ENCODE peak calls at places on chromosomes 4 and X, in five cellular contexts. T, I, M, K and N are unnamed samples.

GRCh38 chr4:8451440-8452182 is 11.0 kb downstream of the TRMT44 start:
- DNase-seq in T (no peak), M (no peak), K (no peak), I (no peak), N (peak; percentile 46)

GRCh38 chr4:102760645-102761477 is at the start of gene MANBA:
- DNase-seq in M (peak; percentile 92), K (peak; percentile 90), T (peak; percentile 95), I (peak; percentile 96), N (peak; percentile 88)

GRCh38 chr4:36189511-36190226 is 54.6 kb downstream of the ARAP2 start:
- DNase-seq in I (no peak), T (no peak), K (no peak), M (no peak), N (no peak)

GRCh38 chrX:7586126-7586525 is 256.8 kb upstream of the VCX start:
- DNase-seq in K (no peak), I (peak; percentile 38), T (peak; percentile 38), M (no peak), N (peak; percentile 9)

GRCh38 chrX:69196666-69197065 is 31.4 kb upstream of the PJA1 start:
- DNase-seq in M (no peak), K (no peak), T (no peak), I (no peak), N (no peak)

GRCh38 chr4:14879643-14880042 is 122.6 kb upstream of the CPEB2 start:
- DNase-seq in M (no peak), T (no peak), I (no peak), K (no peak), N (no peak)

GRCh38 chr4:8475751-8476575 is 35.4 kb downstream of the TRMT44 start:
- DNase-seq in M (no peak), K (no peak), I (no peak), T (no peak), N (no peak)

GRCh38 chrX:75067931-75068330 is 88.2 kb downstream of the ABCB7 start:
- DNase-seq in I (no peak), T (no peak), M (no peak), K (no peak), N (no peak)

GRCh38 chrX:144006811-144007210 is 122.9 kb downstream of the UBE2NL start:
- DNase-seq in M (no peak), K (no peak), I (no peak), T (no peak), N (no peak)

GRCh38 chr4:18961879-18962278 is 940.3 kb upstream of the LCORL start:
- DNase-seq in M (no peak), K (no peak), I (no peak), T (no peak), N (no peak)

GRCh38 chr4:26431461-26432165 is 58.7 kb downstream of the CCKAR start:
- DNase-seq in K (no peak), M (no peak), I (no peak), T (no peak), N (no peak)

GRCh38 chr4:26432419-26432818 is 57.9 kb downstream of the CCKAR start:
- DNase-seq in K (no peak), M (no peak), T (no peak), I (no peak), N (no peak)

GRCh38 chr4:26433556-26433955 is 56.7 kb downstream of the CCKAR start:
- DNase-seq in T (no peak), K (no peak), I (no peak), M (no peak), N (no peak)

DNA sequence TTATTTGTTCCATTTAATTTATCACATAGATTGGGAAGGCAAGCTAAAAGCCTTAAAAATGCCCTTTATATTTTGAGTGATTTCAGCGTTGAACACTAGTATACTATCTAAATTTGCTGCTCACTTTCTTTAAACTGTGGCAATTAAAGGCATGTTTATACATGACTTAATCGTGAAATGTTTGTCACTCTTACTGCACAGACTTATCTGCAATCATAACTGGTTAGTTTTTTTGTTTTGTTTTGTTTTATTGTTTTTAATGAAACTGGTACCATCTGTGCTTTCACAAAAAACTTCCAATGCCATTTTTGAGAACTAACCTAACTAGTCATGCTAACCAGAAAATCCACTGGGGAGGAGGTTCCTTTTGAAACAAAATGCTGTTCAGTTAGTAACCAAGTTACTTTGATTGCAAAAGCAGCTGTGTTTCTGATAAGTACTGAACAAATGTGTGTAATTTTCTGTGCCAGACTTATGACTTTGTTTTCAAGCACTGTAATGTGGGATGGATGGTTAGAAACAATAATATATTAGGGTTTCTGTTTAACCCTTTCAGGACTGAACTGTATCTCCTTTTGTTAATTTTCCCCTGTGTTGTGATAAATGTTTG is 56.1 kb downstream of the CCKAR start:
- DNase-seq in M (no peak), I (no peak), K (no peak), T (no peak), N (no peak)
- H3K36me3 ChIP-seq in M (peaks cover 38% of the 10 kb centered on the region), I (peaks cover 28% of the 10 kb centered on the region), K (no peaks in the 10 kb centered on the region), T (peaks cover 55% of the 10 kb centered on the region), N (no peaks in the 10 kb centered on the region)

DNA sequence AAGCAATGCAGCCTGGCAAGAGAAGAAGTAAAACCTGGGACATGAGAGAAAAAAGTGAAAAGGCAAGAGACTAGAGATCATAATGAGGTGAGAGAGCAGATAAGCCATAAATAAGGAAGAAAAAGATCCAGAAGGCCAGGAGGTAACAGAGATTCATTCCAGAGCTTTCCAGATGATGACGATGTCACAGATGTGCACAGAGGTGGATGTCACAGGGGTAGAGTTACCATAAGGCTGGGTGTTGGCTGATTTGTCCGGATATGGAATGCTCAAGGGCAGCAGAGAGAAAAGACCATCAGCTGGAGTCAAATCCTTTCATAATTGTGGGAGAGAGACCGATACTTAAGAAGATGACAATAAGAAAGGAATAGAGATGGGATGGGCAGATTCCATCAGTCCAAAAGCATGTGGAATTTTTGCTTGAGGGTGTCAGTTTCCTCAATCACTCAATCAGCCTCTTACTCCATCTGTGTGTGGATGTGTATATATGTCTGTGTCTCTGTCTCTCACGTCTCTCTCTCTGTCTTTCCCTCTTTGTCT is 150.5 kb downstream of the CENPC start:
- DNase-seq in M (no peak), K (no peak), I (no peak), T (no peak), N (no peak)
- TF ChIP-seq CTCF in M (no peak), K (no peak), I (no peak), T (no peak), N (no peak)

GRCh38 chr4:41334182-41334581 is 77.5 kb downstream of the UCHL1 start:
- DNase-seq in M (no peak), K (no peak), T (no peak), I (no peak), N (no peak)
- H3K4me1 ChIP-seq in M (peaks cover 3% of the 10 kb centered on the region), K (no peaks in the 10 kb centered on the region), T (no peaks in the 10 kb centered on the region), I (no peaks in the 10 kb centered on the region), N (peaks cover 9% of the 10 kb centered on the region)

GRCh38 chrX:101359966-101360365 is 11.4 kb upstream of the TIMM8A start:
- DNase-seq in M (no peak), T (no peak), K (no peak), I (no peak), N (no peak)
- H3K36me3 ChIP-seq in M (no peaks in the 10 kb centered on the region), T (no peaks in the 10 kb centered on the region), K (no peaks in the 10 kb centered on the region), I (no peaks in the 10 kb centered on the region), N (no peaks in the 10 kb centered on the region)

GRCh38 chr4:76283900-76284299 is 22.6 kb upstream of the STBD1 start:
- DNase-seq in T (no peak), K (no peak), M (no peak), I (no peak), N (no peak)
- TF ChIP-seq CTCF in T (no peak), K (no peak), M (no peak), I (no peak), N (no peak)

GRCh38 chrX:129760981-129761380 is 18.8 kb upstream of the SASH3 start:
- DNase-seq in T (no peak), K (no peak), I (no peak), M (no peak), N (no peak)
- H3K4me1 ChIP-seq in T (no peaks in the 10 kb centered on the region), K (no peaks in the 10 kb centered on the region), I (no peaks in the 10 kb centered on the region), M (no peaks in the 10 kb centered on the region), N (no peaks in the 10 kb centered on the region)